ENCODE peak calls at places on chromosomes 2 and 18, in five cellular contexts. D is esophagus squamous epithelium; V is uterus; H is IMR-90; I is effector memory CD4-positive, alpha-beta T cell. F is an unnamed sample.

GRCh38 chr2:11753886-11754704 is 7.7 kb downstream of the LPIN1 start:
- DNase-seq in V (peak; percentile 62), I (peak; percentile 75), D (no peak), H (peak; percentile 61), F (no peak)

GRCh38 chr18:10851824-10852225 is 297.5 kb downstream of the PIEZO2 start:
- DNase-seq in I (no peak), D (no peak), V (no peak), H (peak; percentile 81), F (no peak)

GRCh38 chr2:152465541-152465940 is 130.6 kb downstream of the FMNL2 start:
- DNase-seq in V (no peak), D (no peak), H (peak; percentile 17), I (no peak), F (no peak)

GRCh38 chr2:241762933-241763369 is 13.7 kb upstream of the GAL3ST2 start:
- DNase-seq in H (no peak), D (no peak), I (peak; percentile 72), V (no peak), F (no peak)

GRCh38 chr2:230960026-230960425 is 35.0 kb upstream of the GPR55 start:
- DNase-seq in H (no peak), I (no peak), V (no peak), D (no peak), F (no peak)

GRCh38 chr18:67199993-67200617 is 316.4 kb downstream of the DSEL start:
- DNase-seq in I (no peak), V (no peak), D (no peak), H (peak; percentile 69), F (no peak)

GRCh38 chr2:73561422-73561821 is 80.8 kb downstream of the NAT8 start:
- DNase-seq in H (peak; percentile 13), V (no peak), D (no peak), I (no peak), F (no peak)

GRCh38 chr18:73615506-73615905 is 532.1 kb downstream of the FBXO15 start:
- DNase-seq in I (no peak), V (no peak), H (no peak), D (no peak), F (no peak)

GRCh38 chr2:22801071-22801470 is 583.9 kb upstream of the KLHL29 start:
- DNase-seq in V (no peak), I (no peak), D (no peak), H (no peak), F (no peak)

GRCh38 chr2:158779621-158780020 is 15.5 kb upstream of the DAPL1 start:
- DNase-seq in D (no peak), V (peak; percentile 33), H (no peak), I (no peak), F (no peak)

GRCh38 chr18:923144-923543 is 18.5 kb downstream of the ADCYAP1 start:
- DNase-seq in D (no peak), I (no peak), V (no peak), H (no peak), F (no peak)

GRCh38 chr2:223887127-223887526 is 49.7 kb upstream of the AP1S3 start:
- DNase-seq in V (no peak), D (no peak), I (no peak), H (peak; percentile 54), F (no peak)

GRCh38 chr2:61460168-61460567 is 10.7 kb downstream of the USP34 start:
- DNase-seq in D (no peak), V (no peak), I (no peak), H (peak; percentile 89), F (no peak)

GRCh38 chr2:66867038-66867380 is 432.1 kb downstream of the MEIS1 start:
- DNase-seq in H (no peak), V (no peak), I (no peak), D (no peak), F (no peak)

GRCh38 chr18:77993188-77993981 is 743.7 kb downstream of the GALR1 start:
- DNase-seq in D (no peak), V (no peak), H (no peak), I (no peak), F (no peak)

GRCh38 chr2:85886585-85886984 is 2.2 kb downstream of the ST3GAL5 start:
- DNase-seq in I (no peak), V (peak; percentile 84), H (peak; percentile 99), D (no peak), F (no peak)

GRCh38 chr2:151357359-151357758 is at the start of gene TNFAIP6:
- DNase-seq in H (peak; percentile 97), V (peak; percentile 31), I (no peak), D (no peak), F (no peak)

GRCh38 chr2:45946023-45946422 is 294.5 kb downstream of the PRKCE start:
- DNase-seq in V (no peak), H (peak; percentile 84), D (no peak), I (no peak), F (no peak)

GRCh38 chr2:16674154-16674553 is 8.5 kb upstream of the CYRIA start:
- DNase-seq in I (no peak), V (no peak), D (no peak), H (no peak), F (no peak)

GRCh38 chr2:66565291-66565690 is 130.4 kb downstream of the MEIS1 start:
- DNase-seq in D (no peak), V (no peak), H (peak; percentile 65), I (no peak), F (no peak)

GRCh38 chr2:165087933-165088901 is 115.6 kb downstream of the SCN3A start:
- DNase-seq in I (no peak), V (no peak), H (no peak), D (no peak), F (no peak)

GRCh38 chr2:112724611-112725525 is 4.0 kb downstream of the NT5DC4 start:
- DNase-seq in D (no peak), I (no peak), V (no peak), H (no peak), F (no peak)

GRCh38 chr2:19541884-19542283 is 183.5 kb upstream of the OSR1 start:
- DNase-seq in V (no peak), I (no peak), D (no peak), H (no peak), F (no peak)

GRCh38 chr2:19540739-19541503 is 182.5 kb upstream of the OSR1 start:
- DNase-seq in D (no peak), I (no peak), V (no peak), H (peak; percentile 91), F (no peak)

GRCh38 chr2:19544020-19544383 is 185.6 kb upstream of the OSR1 start:
- DNase-seq in D (no peak), I (no peak), H (no peak), V (no peak), F (no peak)

GRCh38 chr2:19543271-19544019 is 185.0 kb upstream of the OSR1 start:
- DNase-seq in V (no peak), I (no peak), H (peak; percentile 26), D (no peak), F (no peak)

GRCh38 chr2:19542796-19543195 is 184.4 kb upstream of the OSR1 start:
- DNase-seq in V (no peak), I (no peak), D (no peak), H (no peak), F (no peak)
- H3K4me1 ChIP-seq in V (no peaks in the 10 kb centered on the region), I (no peaks in the 10 kb centered on the region), D (no peaks in the 10 kb centered on the region), H (peaks cover 4% of the 10 kb centered on the region), F (peaks cover 1% of the 10 kb centered on the region)

GRCh38 chr2:1800716-1801388 is 56.5 kb upstream of the PXDN start:
- DNase-seq in H (no peak), D (no peak), V (no peak), I (no peak), F (no peak)

GRCh38 chr2:1796581-1796930 is 52.2 kb upstream of the PXDN start:
- DNase-seq in I (no peak), D (no peak), H (no peak), V (no peak), F (no peak)

GRCh38 chr2:1798425-1799144 is 54.3 kb upstream of the PXDN start:
- DNase-seq in I (no peak), H (no peak), D (no peak), V (no peak), F (no peak)

GRCh38 chr2:1800306-1800705 is 56.0 kb upstream of the PXDN start:
- DNase-seq in D (no peak), I (no peak), H (no peak), V (no peak), F (no peak)

GRCh38 chr2:1799174-1799573 is 54.9 kb upstream of the PXDN start:
- DNase-seq in H (no peak), V (no peak), D (no peak), I (no peak), F (no peak)
- H3K27ac ChIP-seq in H (no peak overlapping the region), V (no peak overlapping the region), D (no peak overlapping the region), I (no peak overlapping the region), F (no peak overlapping the region)

GRCh38 chr2:119160361-119160965 is 1.9 kb upstream of the C1QL2 start:
- DNase-seq in H (no peak), V (no peak), I (no peak), D (no peak), F (no peak)

GRCh38 chr2:119156105-119156890 is 2.3 kb downstream of the C1QL2 start:
- DNase-seq in D (no peak), H (no peak), V (no peak), I (no peak), F (no peak)

GRCh38 chr2:119156891-119157773 is 1.4 kb downstream of the C1QL2 start:
- DNase-seq in H (no peak), V (no peak), D (no peak), I (no peak), F (no peak)

GRCh38 chr2:119157850-119158511 is 570 bp downstream of the C1QL2 start:
- DNase-seq in I (no peak), H (no peak), V (no peak), D (no peak), F (no peak)

GRCh38 chr2:119158563-119159347 is at the start of gene C1QL2:
- DNase-seq in V (no peak), I (no peak), H (no peak), D (no peak), F (no peak)
- H3K4me1 ChIP-seq in V (no peaks in the 10 kb centered on the region), I (no peaks in the 10 kb centered on the region), H (no peaks in the 10 kb centered on the region), D (peaks cover 8% of the 10 kb centered on the region), F (no peaks in the 10 kb centered on the region)

GRCh38 chr2:173909846-173910245 is 55.3 kb downstream of the SP3 start:
- DNase-seq in H (peak; percentile 17), D (no peak), V (no peak), I (no peak), F (no peak)

DNA sequence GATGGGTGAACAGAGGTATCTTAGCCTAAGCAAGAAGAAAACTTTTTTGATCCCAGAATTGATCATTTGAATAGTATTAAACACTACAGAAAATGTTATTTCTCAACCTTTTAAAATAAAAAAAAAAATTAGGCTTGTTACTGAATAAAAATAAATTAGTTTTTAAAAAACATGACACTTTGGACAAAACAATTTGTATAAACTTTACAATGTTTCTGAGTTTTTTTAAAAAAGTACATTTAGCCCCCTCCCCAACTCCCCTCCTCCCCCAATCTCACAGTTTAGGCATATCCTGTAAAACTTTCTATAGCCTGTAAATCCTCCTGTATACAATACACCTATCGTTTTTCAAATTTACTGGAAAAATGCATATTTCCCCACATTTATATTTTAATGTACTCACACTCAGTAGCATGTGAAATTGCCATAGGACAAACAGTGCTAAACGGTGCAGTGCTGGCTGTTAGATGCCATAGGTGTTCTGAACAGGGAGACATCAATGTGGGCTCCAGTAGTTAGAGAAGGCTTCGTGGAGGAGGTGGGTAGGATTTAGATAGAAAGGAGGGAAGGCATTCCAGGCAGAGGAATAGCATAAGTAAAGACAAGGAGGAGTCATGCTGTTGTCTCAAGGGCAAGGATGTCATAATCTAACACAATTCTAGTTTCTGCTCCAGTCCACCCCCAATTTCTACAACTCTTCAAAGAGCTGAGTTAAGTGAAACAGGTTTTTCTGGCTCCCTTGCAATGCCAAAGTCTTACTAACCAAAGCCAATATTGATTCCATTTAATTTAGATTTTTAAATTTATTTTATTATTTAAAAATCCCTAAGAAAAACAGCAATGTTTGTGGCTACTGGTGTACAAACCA is 50.9 kb downstream of the SP3 start:
- DNase-seq in H (no peak), I (no peak), D (no peak), V (no peak), F (no peak)
- H3K27ac ChIP-seq in H (no peak overlapping the region), I (no peak overlapping the region), D (no peak overlapping the region), V (no peak overlapping the region), F (no peak overlapping the region)

F was measured in right cardiac atrium.